ENCODE peak calls at places on chromosomes 12 and 14, in five cellular contexts. O is HepG2, X is K562, Z is upper lobe of left lung, C is GM12878. J is an unnamed sample.

GRCh38 chr14:32900602-32901001 is 38.1 kb upstream of the NPAS3 start:
- ATAC-seq in O (no peak), C (no peak), X (no peak), Z (no peak), J (no peak)

GRCh38 chr12:12185424-12185823 is 81.4 kb downstream of the LRP6 start:
- ATAC-seq in Z (no peak), X (no peak), O (no peak), C (no peak), J (no peak)

GRCh38 chr12:24899503-24900098 is 49.3 kb downstream of the BCAT1 start:
- ATAC-seq in Z (no peak), C (no peak), O (no peak), X (no peak), J (no peak)

GRCh38 chr14:65010211-65010931 is 23.7 kb downstream of the FNTB start:
- ATAC-seq in X (no peak), O (no peak), Z (no peak), C (no peak), J (no peak)

GRCh38 chr12:104359216-104359615 is 55.7 kb downstream of the EID3 start:
- ATAC-seq in X (no peak), O (peak), C (no peak), Z (no peak), J (no peak)

GRCh38 chr14:23569443-23570151 is 2.0 kb upstream of the AP1G2 start:
- ATAC-seq in C (peak), O (peak), Z (no peak), X (peak), J (no peak)

GRCh38 chr12:67469666-67470065 is 178.9 kb upstream of the DYRK2 start:
- ATAC-seq in Z (no peak), C (no peak), O (no peak), X (no peak), J (no peak)

GRCh38 chr12:122032570-122032969 is 10.9 kb downstream of the BCL7A start:
- ATAC-seq in Z (no peak), X (no peak), O (no peak), C (no peak), J (no peak)

GRCh38 chr12:4700621-4701026 is 19.6 kb upstream of the GALNT8 start:
- ATAC-seq in Z (peak), X (no peak), C (no peak), O (no peak), J (peak)

GRCh38 chr12:94980577-94980976 is 22.9 kb downstream of the NDUFA12 start:
- ATAC-seq in Z (no peak), O (no peak), X (no peak), C (peak), J (no peak)

GRCh38 chr12:122024132-122024785 is 2.6 kb downstream of the BCL7A start:
- ATAC-seq in O (peak), C (peak), Z (no peak), X (peak), J (no peak)

DNA sequence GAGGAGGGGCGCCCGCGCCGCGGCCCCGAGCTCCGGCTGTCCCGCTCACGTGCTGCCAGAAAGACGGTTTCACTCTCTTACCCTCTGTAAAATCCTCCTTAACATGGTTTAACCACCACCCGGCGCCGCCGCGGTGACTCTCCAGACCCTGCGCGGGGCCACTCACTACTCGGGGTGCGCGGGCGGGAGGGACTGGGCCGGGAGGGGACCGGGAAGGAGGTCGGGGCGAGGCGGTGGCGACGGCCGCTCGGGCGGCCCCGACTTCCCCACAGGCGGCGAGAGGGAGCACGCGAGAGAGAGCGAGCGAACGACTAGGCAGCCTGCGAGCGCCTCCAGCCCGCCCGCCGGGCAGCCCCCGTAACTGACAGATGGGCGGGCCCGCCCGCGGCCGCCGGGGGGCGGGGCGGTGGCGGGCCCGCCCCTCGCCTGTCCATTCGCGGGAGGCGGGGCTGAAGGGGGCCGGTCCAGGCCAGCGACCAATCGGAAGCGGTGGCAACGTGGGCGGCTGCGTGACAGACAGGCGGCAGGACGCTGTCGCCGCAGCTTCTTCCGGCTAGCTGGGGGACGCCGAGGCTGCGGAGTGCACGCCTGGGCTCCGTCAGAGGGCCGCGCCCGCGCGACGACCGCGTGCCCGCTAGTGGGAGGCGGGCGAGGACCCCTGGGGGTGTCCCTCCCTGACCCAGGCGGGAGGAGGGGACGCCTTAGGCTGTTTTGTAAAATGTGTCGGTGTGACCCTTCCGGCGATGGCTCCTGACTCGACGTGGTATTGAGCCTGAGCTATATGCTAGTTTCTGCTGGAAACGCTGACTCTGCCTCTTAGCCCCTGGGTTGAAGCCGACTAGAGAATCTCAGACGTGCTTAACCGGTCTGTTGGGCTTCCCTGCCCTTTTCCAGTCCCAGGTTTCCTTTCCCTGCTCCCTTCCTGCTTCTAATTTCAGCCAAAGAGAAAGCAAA is at the start of gene EEA1:
- ATAC-seq in Z (peak), O (peak), X (peak), C (peak), J (peak)
- TF ChIP-seq EP300 in Z (no peak), O (no peak), X (no peak), C (peak), J (no peak)

GRCh38 chr14:97850886-97851285 is 1053.7 kb downstream of the VRK1 start:
- ATAC-seq in O (no peak), C (no peak), Z (no peak), X (no peak), J (no peak)
- TF ChIP-seq POLR2AphosphoS5 in O (no peak), C (no peak), Z (no peak), X (no peak), J (no peak)

DNA sequence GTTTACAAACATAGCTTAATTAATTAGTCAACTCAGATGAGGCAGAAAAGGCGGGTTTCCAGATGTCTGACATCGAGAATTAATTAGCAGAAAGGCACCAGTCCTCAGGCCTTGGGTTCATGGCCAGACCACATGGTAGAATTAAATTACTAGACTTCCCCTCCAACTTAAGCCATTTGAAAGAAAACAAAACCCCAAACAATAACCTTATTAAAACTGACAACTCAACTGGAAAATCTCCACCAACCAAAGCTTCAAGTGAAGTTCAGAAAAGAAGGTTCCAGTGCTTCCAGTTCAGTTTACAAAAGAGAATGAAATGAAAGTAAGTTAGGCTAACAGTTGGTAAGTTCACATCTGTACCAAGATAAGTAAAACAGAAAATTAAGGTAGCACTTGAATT is 349.5 kb downstream of the GRIN2B start:
- ATAC-seq in Z (no peak), C (peak), O (no peak), X (no peak), J (no peak)
- TF ChIP-seq EP300 in Z (no peak), C (peak), O (no peak), X (no peak), J (no peak)

GRCh38 chr14:60153996-60154395 is 11.2 kb downstream of the DHRS7 start:
- ATAC-seq in X (no peak), Z (no peak), C (no peak), O (no peak), J (no peak)

GRCh38 chr14:60151715-60152114 is 13.5 kb downstream of the DHRS7 start:
- ATAC-seq in C (peak), Z (peak), X (no peak), O (no peak), J (peak)
- TF ChIP-seq POLR2AphosphoS5 in C (no peak), Z (peak), X (no peak), O (no peak), J (peak)

DNA sequence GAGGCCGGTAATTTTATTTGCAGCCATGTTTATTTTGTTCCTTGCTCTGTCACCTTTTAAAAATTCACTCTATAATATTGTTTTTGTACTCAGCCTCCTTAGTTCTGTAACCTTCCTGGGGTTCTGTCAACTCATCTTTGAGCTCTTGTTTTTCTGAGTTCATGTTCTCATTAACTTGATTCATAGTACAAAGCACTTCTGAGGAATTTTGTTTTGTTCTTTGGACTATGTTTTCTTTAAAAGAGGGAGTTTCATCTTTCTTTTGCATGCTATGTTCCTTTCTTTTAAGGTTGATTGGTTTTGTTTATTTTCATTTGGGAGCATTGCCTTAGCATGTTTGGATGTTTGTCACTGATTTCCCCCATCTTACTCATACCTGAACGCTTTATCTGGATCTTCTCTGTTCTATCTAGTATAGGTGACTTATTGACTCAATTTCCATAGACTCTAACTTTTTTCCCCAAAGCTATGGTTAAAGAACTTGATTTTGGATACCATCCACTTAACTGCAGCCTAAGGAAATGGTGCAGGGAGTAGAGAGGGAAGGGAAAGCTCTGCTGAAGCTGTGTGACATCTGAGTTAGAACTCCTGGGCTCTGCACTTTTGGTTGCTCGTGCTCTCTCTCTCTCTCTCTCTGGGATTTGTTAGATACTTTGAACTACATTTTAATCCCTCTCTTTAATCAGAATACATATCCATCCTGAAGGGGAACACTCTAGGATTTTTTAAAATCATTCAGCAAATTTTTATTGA is 268.5 kb downstream of the PAWR start:
- ATAC-seq in C (no peak), O (no peak), X (no peak), Z (no peak), J (no peak)
- TF ChIP-seq EP300 in C (no peak), O (no peak), X (no peak), Z (no peak), J (no peak)